ENCODE peak calls at places on chromosomes 16 and 17, in seven cellular contexts. A is thoracic aorta; O is aorta; N is IMR-90; P is colonic mucosa; D is heart right ventricle; Q is CD4-positive, alpha-beta memory T cell. M is an unnamed sample.

GRCh38 chr17:20938244-20938643 is 104.6 kb downstream of the USP22 start:
- DNase-seq in Q (no peak), O (no peak), D (no peak), P (no peak), A (no peak), N (no peak), M (no peak)

GRCh38 chr16:85172465-85173071 is 60.3 kb upstream of the CIBAR2 start:
- DNase-seq in A (no peak), P (peak; percentile 37), N (peak; percentile 53), D (no peak), O (no peak), Q (no peak), M (no peak)

GRCh38 chr16:66437391-66437945 is 10.4 kb downstream of the BEAN1 start:
- DNase-seq in N (no peak), P (no peak), O (no peak), D (no peak), A (no peak), Q (no peak), M (no peak)

GRCh38 chr17:74180336-74180735 is 23.1 kb upstream of the RPL38 start:
- DNase-seq in A (no peak), P (no peak), D (no peak), Q (no peak), O (no peak), N (no peak), M (no peak)

GRCh38 chr17:57201481-57201880 is 54.8 kb upstream of the MSI2 start:
- DNase-seq in O (no peak), P (no peak), D (no peak), A (no peak), N (no peak), Q (no peak), M (no peak)

GRCh38 chr17:21815352-21816063 is 123.2 kb downstream of the KCNJ18 start:
- DNase-seq in N (no peak), P (no peak), Q (no peak), O (no peak), D (no peak), A (no peak), M (no peak)

GRCh38 chr16:83899272-83899897 is 470 bp downstream of the MLYCD start:
- DNase-seq in A (no peak), Q (peak; percentile 39), O (peak; percentile 72), D (peak; percentile 31), N (peak; percentile 66), P (peak; percentile 47), M (no peak)

GRCh38 chr16:17532338-17532995 is 61.7 kb upstream of the XYLT1 start:
- DNase-seq in P (no peak), Q (no peak), N (no peak), O (no peak), D (no peak), A (no peak), M (no peak)

GRCh38 chr16:8955828-8956227 is 7.9 kb downstream of the USP7 start:
- DNase-seq in A (no peak), P (no peak), N (no peak), Q (no peak), O (no peak), D (no peak), M (no peak)

GRCh38 chr16:84065536-84066132 is 23.0 kb upstream of the SLC38A8 start:
- DNase-seq in A (no peak), N (peak; percentile 62), P (peak; percentile 66), Q (no peak), O (no peak), D (no peak), M (no peak)

GRCh38 chr17:77235370-77236080 is 94.8 kb downstream of the SEC14L1 start:
- DNase-seq in A (no peak), O (peak; percentile 88), N (peak; percentile 88), D (no peak), P (peak; percentile 42), Q (peak; percentile 12), M (peak; percentile 59)

GRCh38 chr16:70777973-70778406 is 23.0 kb downstream of the VAC14 start:
- DNase-seq in Q (no peak), N (peak; percentile 31), P (no peak), D (no peak), A (no peak), O (no peak), M (no peak)

GRCh38 chr17:35748979-35749378 is 4.1 kb downstream of the GAS2L2 start:
- DNase-seq in N (no peak), Q (no peak), A (no peak), O (no peak), P (no peak), D (no peak), M (no peak)

GRCh38 chr17:48627625-48628510 is 1.7 kb upstream of the HOXB9 start:
- DNase-seq in P (no peak), D (no peak), O (peak; percentile 10), N (no peak), A (no peak), Q (no peak), M (no peak)
- H3K27me3 ChIP-seq in P (peaks cover 35% of the 10 kb centered on the region), D (peaks cover 100% of the 10 kb centered on the region), O (no peaks in the 10 kb centered on the region), N (peaks cover 98% of the 10 kb centered on the region), A (peaks cover 33% of the 10 kb centered on the region), Q (peaks cover 59% of the 10 kb centered on the region), M (peaks cover 88% of the 10 kb centered on the region)

DNA sequence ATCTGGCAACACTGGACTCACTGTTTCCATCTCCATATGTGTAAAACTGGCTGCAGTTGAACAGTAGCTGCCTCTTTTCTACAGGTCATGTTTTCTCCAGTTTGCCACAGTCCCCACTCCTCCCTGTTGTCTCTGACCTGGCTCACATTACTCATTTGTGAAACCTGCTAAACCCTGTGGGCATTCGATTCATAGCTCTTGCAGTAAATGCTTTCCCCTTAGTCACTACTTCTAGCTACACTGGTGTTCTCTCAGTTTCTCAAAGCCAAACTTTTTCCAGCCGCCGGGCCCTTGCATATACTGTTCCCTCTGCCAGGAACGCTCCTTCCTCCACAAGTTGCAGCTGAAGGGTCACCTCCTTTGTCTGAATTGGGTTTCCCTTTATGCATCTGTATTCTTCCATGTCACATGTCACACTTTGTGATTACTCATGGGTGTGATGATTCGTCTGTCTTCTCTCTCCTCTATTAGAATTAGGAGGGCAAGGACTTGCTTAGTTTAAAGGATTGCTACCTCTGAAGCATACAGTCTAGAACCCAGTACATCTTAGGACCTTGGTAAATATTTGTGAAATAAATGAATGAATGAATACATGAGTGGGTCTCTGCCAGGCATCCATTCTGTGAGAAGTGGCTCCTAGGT is 15.0 kb upstream of the MT4 start:
- DNase-seq in N (peak; percentile 28), P (no peak), O (no peak), D (no peak), A (no peak), Q (no peak), M (no peak)
- H3K36me3 ChIP-seq in N (no peaks in the 10 kb centered on the region), P (no peaks in the 10 kb centered on the region), O (no peaks in the 10 kb centered on the region), D (no peaks in the 10 kb centered on the region), A (no peaks in the 10 kb centered on the region), Q (no peaks in the 10 kb centered on the region), M (no peaks in the 10 kb centered on the region)

GRCh38 chr17:71828182-71828596 is 292.6 kb upstream of the SOX9 start:
- DNase-seq in N (peak; percentile 2), D (no peak), A (no peak), P (no peak), O (no peak), Q (no peak), M (peak; percentile 14)

GRCh38 chr17:71830916-71831315 is 289.9 kb upstream of the SOX9 start:
- DNase-seq in N (no peak), A (no peak), P (no peak), O (no peak), Q (no peak), D (no peak), M (no peak)
- H3K27me3 ChIP-seq in N (peaks cover 3% of the 10 kb centered on the region), A (no peaks in the 10 kb centered on the region), P (no peaks in the 10 kb centered on the region), O (peaks cover 2% of the 10 kb centered on the region), Q (no peaks in the 10 kb centered on the region), D (peaks cover 5% of the 10 kb centered on the region), M (no peaks in the 10 kb centered on the region)

DNA sequence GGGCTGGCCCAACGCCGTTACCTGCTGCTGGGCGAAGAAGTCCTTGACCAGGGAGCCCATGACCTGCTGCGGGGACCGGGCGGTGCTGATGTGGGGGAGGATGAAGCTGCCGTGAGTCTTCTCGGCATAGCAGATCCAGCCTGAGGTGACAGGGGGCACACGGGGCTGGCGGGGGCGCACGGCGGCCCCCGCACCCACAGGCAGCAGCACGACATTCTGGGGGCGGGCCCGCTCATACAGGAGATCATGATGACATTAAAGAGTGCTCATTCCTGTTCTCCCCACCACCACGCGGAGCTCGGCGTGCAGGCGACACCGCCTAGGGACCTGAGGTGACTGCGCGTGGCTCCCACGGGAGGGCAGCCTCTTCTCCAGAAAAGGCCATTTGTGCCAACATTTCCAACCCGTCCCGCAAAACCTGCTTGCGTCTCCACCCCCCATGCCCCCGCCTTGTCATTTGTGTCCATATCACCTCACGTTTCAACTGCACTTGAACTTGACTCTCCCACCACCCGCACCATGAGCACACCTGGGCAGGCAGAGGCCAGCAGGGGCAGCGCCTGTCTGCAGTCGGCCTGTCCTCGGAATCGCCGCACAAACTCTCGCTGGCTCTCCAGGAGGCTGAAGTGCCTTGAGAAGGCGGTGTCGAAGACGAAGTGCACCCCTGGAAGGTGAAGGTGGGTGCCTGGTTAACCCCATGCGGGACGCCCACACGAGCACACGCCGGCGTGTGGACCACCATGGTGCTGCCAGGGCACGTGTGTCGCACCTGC is 6.4 kb downstream of the CIAO3 start:
- DNase-seq in N (no peak), O (no peak), D (no peak), Q (no peak), P (no peak), A (no peak), M (no peak)
- H3K36me3 ChIP-seq in N (peaks cover 50% of the 10 kb centered on the region), O (no peaks in the 10 kb centered on the region), D (peaks cover 11% of the 10 kb centered on the region), Q (peaks cover 38% of the 10 kb centered on the region), P (peaks cover 8% of the 10 kb centered on the region), A (peaks cover 40% of the 10 kb centered on the region), M (peaks cover 22% of the 10 kb centered on the region)

DNA sequence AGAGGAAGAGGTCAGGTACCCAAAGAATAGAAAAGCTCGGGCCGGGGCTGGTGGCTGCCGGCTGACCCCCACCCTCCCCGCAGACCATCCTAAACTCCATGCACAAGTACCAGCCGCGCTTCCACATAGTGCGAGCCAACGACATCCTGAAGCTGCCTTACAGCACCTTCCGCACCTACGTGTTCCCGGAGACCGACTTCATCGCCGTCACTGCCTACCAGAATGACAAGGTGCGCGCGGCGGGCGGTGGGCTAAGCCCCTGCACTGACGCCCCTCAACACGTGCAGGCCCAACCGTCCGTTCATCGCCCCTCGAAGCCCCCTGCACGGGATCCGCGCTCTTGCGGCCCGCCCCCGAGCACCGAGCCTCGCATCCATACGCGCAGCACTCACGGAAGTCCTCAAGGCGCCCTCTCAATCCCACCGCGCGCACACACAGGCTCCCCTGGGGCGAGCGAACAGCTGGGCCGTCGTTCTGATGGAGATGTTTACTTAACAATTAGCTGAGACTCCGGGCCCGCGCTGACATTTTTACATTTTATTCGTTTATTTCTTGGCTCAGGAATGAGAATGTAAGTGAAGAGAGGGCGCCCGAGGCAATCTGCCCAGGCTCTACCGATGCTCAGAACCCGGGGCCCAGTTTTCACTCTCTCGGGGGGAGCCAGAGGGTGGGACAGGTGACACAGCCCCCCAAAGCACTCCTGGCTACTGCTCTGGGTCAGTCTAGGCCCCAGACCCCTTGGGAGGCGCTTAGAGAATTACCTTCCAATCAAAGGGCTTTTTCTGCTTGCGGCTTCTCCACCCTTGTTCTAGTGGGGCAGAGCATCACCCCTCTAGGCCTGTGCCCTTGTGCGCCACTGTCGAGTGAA is 3.6 kb downstream of the TBX2 start:
- DNase-seq in O (peak; percentile 59), Q (no peak), P (no peak), N (peak; percentile 66), A (no peak), D (no peak), M (no peak)
- H3K27me3 ChIP-seq in O (no peaks in the 10 kb centered on the region), Q (peaks cover 65% of the 10 kb centered on the region), P (peaks cover 82% of the 10 kb centered on the region), N (no peaks in the 10 kb centered on the region), A (no peaks in the 10 kb centered on the region), D (peaks cover 93% of the 10 kb centered on the region), M (no peaks in the 10 kb centered on the region)

GRCh38 chr17:81616877-81617276 is 20.0 kb downstream of the NPLOC4 start:
- DNase-seq in N (no peak), P (no peak), Q (no peak), O (no peak), D (no peak), A (no peak), M (no peak)
- H3K36me3 ChIP-seq in N (peaks cover 44% of the 10 kb centered on the region), P (peaks cover 18% of the 10 kb centered on the region), Q (peaks cover 43% of the 10 kb centered on the region), O (no peaks in the 10 kb centered on the region), D (peaks cover 30% of the 10 kb centered on the region), A (peaks cover 37% of the 10 kb centered on the region), M (peaks cover 19% of the 10 kb centered on the region)

GRCh38 chr17:79920751-79921410 is 81.6 kb upstream of the CBX4 start:
- DNase-seq in A (no peak), O (no peak), N (no peak), Q (no peak), P (no peak), D (no peak), M (no peak)
- H3K27me3 ChIP-seq in A (no peaks in the 10 kb centered on the region), O (no peaks in the 10 kb centered on the region), N (peaks cover 57% of the 10 kb centered on the region), Q (no peaks in the 10 kb centered on the region), P (no peaks in the 10 kb centered on the region), D (peaks cover 76% of the 10 kb centered on the region), M (peaks cover 17% of the 10 kb centered on the region)